ENCODE peak calls at places on chromosome 5, in six cellular contexts. One of them, this sample, is unnamed. For H3F3A, the result is how much of the 10 kb centered on the place peaks cover.

GRCh38 chr5:139975942-139976341 is 67.2 kb downstream of the NRG2 start:
- DNase-seq in MM.1S: no peak
- DNase-seq in PC-3: no peak
- DNase-seq in SK-N-SH: no peak
- DNase-seq in neural progenitor cell: no peak
- DNase-seq in GM23248: no peak
- DNase-seq in this sample: no peak

GRCh38 chr5:119398713-119399492 is 43.1 kb downstream of the TNFAIP8 start:
- DNase-seq in GM23248: peak
- DNase-seq in MM.1S: no peak
- DNase-seq in PC-3: no peak
- DNase-seq in neural progenitor cell: no peak
- DNase-seq in SK-N-SH: no peak
- DNase-seq in this sample: no peak

GRCh38 chr5:180527659-180528058 is 33.5 kb downstream of the CNOT6 start:
- DNase-seq in GM23248: no peak
- DNase-seq in neural progenitor cell: no peak
- DNase-seq in PC-3: no peak
- DNase-seq in MM.1S: no peak
- DNase-seq in SK-N-SH: no peak
- DNase-seq in this sample: no peak

GRCh38 chr5:96344678-96345612 is 88.1 kb downstream of the PCSK1 start:
- DNase-seq in PC-3: peak
- DNase-seq in SK-N-SH: peak
- DNase-seq in GM23248: peak
- DNase-seq in neural progenitor cell: peak
- DNase-seq in MM.1S: peak
- DNase-seq in this sample: peak

GRCh38 chr5:115575167-115576070 is 26.9 kb downstream of the TICAM2 start:
- DNase-seq in GM23248: peak
- DNase-seq in MM.1S: no peak
- DNase-seq in SK-N-SH: no peak
- DNase-seq in PC-3: peak
- DNase-seq in neural progenitor cell: no peak
- DNase-seq in this sample: no peak

GRCh38 chr5:178147406-178147805 is 6.3 kb downstream of the NHP2 start:
- DNase-seq in MM.1S: no peak
- DNase-seq in neural progenitor cell: no peak
- DNase-seq in SK-N-SH: no peak
- DNase-seq in GM23248: no peak
- DNase-seq in PC-3: no peak
- DNase-seq in this sample: no peak

GRCh38 chr5:54669845-54670635 is 152.5 kb downstream of the SNX18 start:
- DNase-seq in GM23248: no peak
- DNase-seq in SK-N-SH: no peak
- DNase-seq in PC-3: no peak
- DNase-seq in MM.1S: no peak
- DNase-seq in neural progenitor cell: no peak
- DNase-seq in this sample: no peak

GRCh38 chr5:179732412-179732917 is at the start of gene MAML1:
- DNase-seq in PC-3: peak
- DNase-seq in SK-N-SH: peak
- DNase-seq in neural progenitor cell: peak
- DNase-seq in GM23248: peak
- DNase-seq in MM.1S: peak
- DNase-seq in this sample: peak

GRCh38 chr5:83488271-83488670 is 16.7 kb downstream of the VCAN start:
- DNase-seq in GM23248: peak
- DNase-seq in MM.1S: no peak
- DNase-seq in PC-3: no peak
- DNase-seq in neural progenitor cell: peak
- DNase-seq in SK-N-SH: no peak
- DNase-seq in this sample: peak

GRCh38 chr5:102262688-102263087 is 33.4 kb downstream of the SLCO4C1 start:
- DNase-seq in GM23248: no peak
- DNase-seq in neural progenitor cell: no peak
- DNase-seq in MM.1S: no peak
- DNase-seq in SK-N-SH: no peak
- DNase-seq in PC-3: no peak
- DNase-seq in this sample: no peak

GRCh38 chr5:2007906-2008437 is 125.2 kb upstream of the IRX4 start:
- DNase-seq in PC-3: no peak
- DNase-seq in neural progenitor cell: no peak
- DNase-seq in SK-N-SH: no peak
- DNase-seq in GM23248: peak
- DNase-seq in MM.1S: no peak
- DNase-seq in this sample: peak

GRCh38 chr5:160054831-160055230 is 45.9 kb downstream of the TTC1 start:
- DNase-seq in neural progenitor cell: no peak
- DNase-seq in PC-3: peak
- DNase-seq in MM.1S: no peak
- DNase-seq in SK-N-SH: no peak
- DNase-seq in GM23248: peak
- DNase-seq in this sample: no peak

GRCh38 chr5:10333154-10334006 is 20.1 kb upstream of the MARCHF6 start:
- DNase-seq in neural progenitor cell: peak
- DNase-seq in SK-N-SH: peak
- DNase-seq in GM23248: peak
- DNase-seq in PC-3: peak
- DNase-seq in MM.1S: peak
- DNase-seq in this sample: peak

GRCh38 chr5:132073231-132074013 is at the start of gene CSF2:
- DNase-seq in PC-3: peak
- DNase-seq in MM.1S: no peak
- DNase-seq in GM23248: peak
- DNase-seq in neural progenitor cell: no peak
- DNase-seq in SK-N-SH: no peak
- DNase-seq in this sample: no peak

GRCh38 chr5:180291234-180291940 is 496 bp downstream of the MAPK9 start:
- DNase-seq in GM23248: no peak
- DNase-seq in neural progenitor cell: peak
- DNase-seq in MM.1S: peak
- DNase-seq in PC-3: no peak
- DNase-seq in SK-N-SH: no peak
- DNase-seq in this sample: peak

GRCh38 chr5:143741418-143741817 is 70.5 kb upstream of the HMHB1 start:
- DNase-seq in neural progenitor cell: no peak
- DNase-seq in PC-3: no peak
- DNase-seq in SK-N-SH: no peak
- DNase-seq in GM23248: no peak
- DNase-seq in MM.1S: no peak
- DNase-seq in this sample: no peak

GRCh38 chr5:149800563-149801103 is 70.5 kb downstream of the PPARGC1B start:
- DNase-seq in PC-3: no peak
- DNase-seq in GM23248: no peak
- DNase-seq in SK-N-SH: no peak
- DNase-seq in neural progenitor cell: no peak
- DNase-seq in MM.1S: no peak
- DNase-seq in this sample: no peak

GRCh38 chr5:149829954-149830353 is 99.8 kb downstream of the PPARGC1B start:
- DNase-seq in SK-N-SH: peak
- DNase-seq in MM.1S: no peak
- DNase-seq in neural progenitor cell: peak
- DNase-seq in GM23248: no peak
- DNase-seq in PC-3: peak
- DNase-seq in this sample: peak

GRCh38 chr5:417765-418559 is 25.0 kb upstream of the EXOC3 start:
- DNase-seq in PC-3: no peak
- DNase-seq in GM23248: peak
- DNase-seq in neural progenitor cell: no peak
- DNase-seq in SK-N-SH: no peak
- DNase-seq in MM.1S: no peak
- DNase-seq in this sample: no peak

GRCh38 chr5:3103241-3103855 is 351.9 kb upstream of the IRX2 start:
- DNase-seq in GM23248: no peak
- DNase-seq in PC-3: no peak
- DNase-seq in MM.1S: no peak
- DNase-seq in neural progenitor cell: peak
- DNase-seq in SK-N-SH: no peak
- DNase-seq in this sample: no peak

GRCh38 chr5:23994581-23995370 is 487.4 kb downstream of the PRDM9 start:
- DNase-seq in GM23248: peak
- DNase-seq in SK-N-SH: no peak
- DNase-seq in neural progenitor cell: no peak
- DNase-seq in PC-3: peak
- DNase-seq in MM.1S: no peak
- DNase-seq in this sample: peak

GRCh38 chr5:83368317-83368716 is 103.2 kb upstream of the VCAN start:
- DNase-seq in PC-3: peak
- DNase-seq in GM23248: peak
- DNase-seq in MM.1S: no peak
- DNase-seq in neural progenitor cell: no peak
- DNase-seq in SK-N-SH: no peak
- DNase-seq in this sample: no peak

GRCh38 chr5:26121343-26121742 is 917.0 kb downstream of the CDH9 start:
- DNase-seq in MM.1S: no peak
- DNase-seq in neural progenitor cell: peak
- DNase-seq in SK-N-SH: no peak
- DNase-seq in GM23248: peak
- DNase-seq in PC-3: peak
- DNase-seq in this sample: peak

DNA sequence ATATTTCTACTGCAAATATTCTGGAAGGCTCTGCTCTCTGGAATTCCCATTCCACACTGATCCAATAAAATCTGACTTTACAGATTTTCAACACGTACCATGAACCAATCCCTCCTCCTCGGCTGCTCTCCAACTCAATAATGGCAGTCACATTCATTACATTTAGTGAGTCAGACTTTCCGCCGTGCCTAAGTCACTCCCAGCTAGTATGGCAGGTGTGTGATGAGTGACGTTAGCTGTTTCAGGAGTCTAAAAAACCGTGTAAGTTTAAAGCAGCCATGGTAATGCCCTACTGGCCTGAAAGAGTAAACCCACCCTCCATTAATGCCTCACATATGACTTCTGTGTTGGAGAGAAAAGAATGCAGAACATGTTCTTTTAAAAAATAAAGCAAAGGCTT is 3.3 kb downstream of the FBN2 start:
- DNase-seq in MM.1S: no peak
- DNase-seq in PC-3: peak
- DNase-seq in GM23248: peak
- DNase-seq in SK-N-SH: no peak
- DNase-seq in neural progenitor cell: no peak
- DNase-seq in this sample: no peak
- TF ChIP-seq EZH2phosphoT487 in MM.1S: no peak
- TF ChIP-seq EZH2phosphoT487 in PC-3: no peak
- TF ChIP-seq EZH2phosphoT487 in GM23248: no peak
- TF ChIP-seq EZH2phosphoT487 in SK-N-SH: no peak
- TF ChIP-seq EZH2phosphoT487 in neural progenitor cell: no peak
- TF ChIP-seq EZH2phosphoT487 in this sample: no peak

GRCh38 chr5:134020188-134020587 is 15.4 kb upstream of the VDAC1 start:
- DNase-seq in neural progenitor cell: no peak
- DNase-seq in SK-N-SH: no peak
- DNase-seq in GM23248: no peak
- DNase-seq in MM.1S: no peak
- DNase-seq in PC-3: peak
- DNase-seq in this sample: no peak

GRCh38 chr5:134018154-134018985 is 13.6 kb upstream of the VDAC1 start:
- DNase-seq in MM.1S: no peak
- DNase-seq in SK-N-SH: no peak
- DNase-seq in GM23248: peak
- DNase-seq in PC-3: peak
- DNase-seq in neural progenitor cell: no peak
- DNase-seq in this sample: no peak

GRCh38 chr5:134018986-134019316 is 14.2 kb upstream of the VDAC1 start:
- DNase-seq in neural progenitor cell: no peak
- DNase-seq in GM23248: no peak
- DNase-seq in SK-N-SH: no peak
- DNase-seq in PC-3: no peak
- DNase-seq in MM.1S: no peak
- DNase-seq in this sample: no peak

GRCh38 chr5:134022333-134022732 is 17.6 kb upstream of the VDAC1 start:
- DNase-seq in MM.1S: no peak
- DNase-seq in neural progenitor cell: no peak
- DNase-seq in GM23248: no peak
- DNase-seq in SK-N-SH: no peak
- DNase-seq in PC-3: no peak
- DNase-seq in this sample: no peak

DNA sequence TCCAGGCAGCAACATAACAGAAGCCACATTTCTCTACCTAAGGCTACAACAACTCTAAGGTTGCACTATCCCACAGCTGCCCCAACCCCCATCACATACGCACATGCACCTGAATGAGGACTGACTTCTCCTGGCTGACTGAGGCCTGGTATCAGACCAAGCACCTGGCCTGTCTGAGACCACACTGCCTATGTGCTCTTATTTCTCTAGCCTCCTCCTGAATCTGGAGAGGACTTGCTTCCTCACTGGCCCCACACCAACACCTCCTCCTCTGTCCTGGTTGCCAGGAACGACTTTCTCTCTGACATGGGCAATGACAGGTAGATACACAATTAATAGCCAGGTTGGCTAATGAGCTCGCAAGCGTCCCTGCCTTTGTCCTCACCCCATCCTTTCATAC is 14.9 kb upstream of the VDAC1 start:
- DNase-seq in neural progenitor cell: no peak
- DNase-seq in PC-3: no peak
- DNase-seq in SK-N-SH: no peak
- DNase-seq in MM.1S: no peak
- DNase-seq in GM23248: no peak
- DNase-seq in this sample: no peak
- H3F3A ChIP-seq in neural progenitor cell: under half
- H3F3A ChIP-seq in PC-3: under half
- H3F3A ChIP-seq in SK-N-SH: under half
- H3F3A ChIP-seq in MM.1S: under half
- H3F3A ChIP-seq in GM23248: under half
- H3F3A ChIP-seq in this sample: under half

GRCh38 chr5:151264113-151264512 is 11.1 kb downstream of the GM2A start:
- DNase-seq in SK-N-SH: no peak
- DNase-seq in MM.1S: no peak
- DNase-seq in GM23248: peak
- DNase-seq in neural progenitor cell: no peak
- DNase-seq in PC-3: peak
- DNase-seq in this sample: no peak
- TF ChIP-seq EZH2phosphoT487 in SK-N-SH: no peak
- TF ChIP-seq EZH2phosphoT487 in MM.1S: no peak
- TF ChIP-seq EZH2phosphoT487 in GM23248: no peak
- TF ChIP-seq EZH2phosphoT487 in neural progenitor cell: no peak
- TF ChIP-seq EZH2phosphoT487 in PC-3: no peak
- TF ChIP-seq EZH2phosphoT487 in this sample: no peak

GRCh38 chr5:173459225-173459624 is 131.0 kb upstream of the STC2 start:
- DNase-seq in SK-N-SH: no peak
- DNase-seq in neural progenitor cell: no peak
- DNase-seq in PC-3: no peak
- DNase-seq in MM.1S: no peak
- DNase-seq in GM23248: no peak
- DNase-seq in this sample: no peak

GRCh38 chr5:173458819-173459218 is 130.6 kb upstream of the STC2 start:
- DNase-seq in neural progenitor cell: no peak
- DNase-seq in SK-N-SH: no peak
- DNase-seq in MM.1S: no peak
- DNase-seq in GM23248: peak
- DNase-seq in PC-3: peak
- DNase-seq in this sample: no peak

GRCh38 chr5:173456751-173457171 is 128.5 kb upstream of the STC2 start:
- DNase-seq in GM23248: no peak
- DNase-seq in SK-N-SH: no peak
- DNase-seq in neural progenitor cell: no peak
- DNase-seq in MM.1S: no peak
- DNase-seq in PC-3: peak
- DNase-seq in this sample: no peak

GRCh38 chr5:173455599-173455957 is 127.4 kb upstream of the STC2 start:
- DNase-seq in MM.1S: no peak
- DNase-seq in GM23248: no peak
- DNase-seq in neural progenitor cell: no peak
- DNase-seq in PC-3: no peak
- DNase-seq in SK-N-SH: no peak
- DNase-seq in this sample: no peak

GRCh38 chr5:173457482-173457881 is 129.3 kb upstream of the STC2 start:
- DNase-seq in PC-3: peak
- DNase-seq in MM.1S: no peak
- DNase-seq in neural progenitor cell: no peak
- DNase-seq in GM23248: no peak
- DNase-seq in SK-N-SH: no peak
- DNase-seq in this sample: no peak
- H3F3A ChIP-seq in PC-3: under half
- H3F3A ChIP-seq in MM.1S: under half
- H3F3A ChIP-seq in neural progenitor cell: under half
- H3F3A ChIP-seq in GM23248: under half
- H3F3A ChIP-seq in SK-N-SH: under half
- H3F3A ChIP-seq in this sample: under half